ENCODE peak calls at places on chromosomes 2 and 18, in four cellular contexts. N, U, W and C are unnamed samples.

GRCh38 chr18:55950379-55951166 is 362.6 kb upstream of the TCF4 start:
- DNase-seq in N (no peak), U (no peak), W (no peak), C (no peak)

GRCh38 chr2:64104944-64105343 is 39.3 kb downstream of the PELI1 start:
- DNase-seq in N (no peak), U (no peak), W (no peak), C (no peak)

GRCh38 chr18:13541621-13542519 is 184.5 kb downstream of the FAM210A start:
- DNase-seq in N (peak), U (no peak), W (peak), C (no peak)

GRCh38 chr2:220396287-220396686 is 768.9 kb downstream of the SLC4A3 start:
- DNase-seq in N (no peak), U (no peak), W (no peak), C (no peak)

GRCh38 chr18:54765636-54766035 is 62.6 kb upstream of the RAB27B start:
- DNase-seq in N (no peak), U (no peak), W (no peak), C (no peak)

GRCh38 chr18:5729983-5730699 is 165.2 kb downstream of the TMEM200C start:
- DNase-seq in N (peak), U (no peak), W (no peak), C (peak)

GRCh38 chr2:74379851-74380789 is at the start of gene DCTN1:
- DNase-seq in N (peak), U (no peak), W (peak), C (no peak)

GRCh38 chr18:41955688-41956087 is 654 bp downstream of the PIK3C3 start:
- DNase-seq in N (no peak), U (no peak), W (no peak), C (no peak)

GRCh38 chr2:28437142-28437835 is 44.6 kb downstream of the FOSL2 start:
- DNase-seq in N (peak), U (peak), W (no peak), C (no peak)

GRCh38 chr2:73006969-73007710 is 64.4 kb downstream of the SFXN5 start:
- DNase-seq in N (no peak), U (no peak), W (no peak), C (no peak)

GRCh38 chr18:30623401-30624065 is 419.0 kb downstream of the DSC3 start:
- DNase-seq in N (no peak), U (no peak), W (no peak), C (no peak)

GRCh38 chr2:191878576-191879298 is 31.8 kb upstream of the CAVIN2 start:
- DNase-seq in N (no peak), U (no peak), W (peak), C (no peak)

GRCh38 chr2:63050186-63050915 is at the start of gene OTX1:
- DNase-seq in N (peak), U (peak), W (peak), C (no peak)

GRCh38 chr2:112626604-112627059 is 19.1 kb upstream of the SLC20A1 start:
- DNase-seq in N (peak), U (peak), W (peak), C (peak)

GRCh38 chr18:77052656-77053309 is 79.8 kb downstream of the MBP start:
- DNase-seq in N (no peak), U (no peak), W (no peak), C (no peak)

GRCh38 chr2:238162171-238162515 is 3.4 kb downstream of the ERFE start:
- DNase-seq in N (no peak), U (no peak), W (no peak), C (no peak)

GRCh38 chr18:72541871-72542690 is 2.1 kb downstream of the CBLN2 start:
- DNase-seq in N (no peak), U (no peak), W (no peak), C (peak)

GRCh38 chr2:234329202-234329930 is 167.5 kb downstream of the ARL4C start:
- DNase-seq in N (no peak), U (no peak), W (no peak), C (no peak)

GRCh38 chr2:72961036-72961720 is 43.9 kb downstream of the EMX1 start:
- DNase-seq in N (no peak), U (no peak), W (no peak), C (no peak)

GRCh38 chr2:37573818-37574388 is 97.5 kb downstream of the CDC42EP3 start:
- DNase-seq in N (no peak), U (no peak), W (no peak), C (no peak)

GRCh38 chr18:25231327-25231691 is 120.7 kb downstream of the ZNF521 start:
- DNase-seq in N (no peak), U (no peak), W (no peak), C (no peak)

GRCh38 chr2:58266211-58266610 is 25.1 kb upstream of the FANCL start:
- DNase-seq in N (no peak), U (no peak), W (no peak), C (no peak)

GRCh38 chr2:55883339-55883738 is 40.2 kb downstream of the EFEMP1 start:
- DNase-seq in N (no peak), U (no peak), W (no peak), C (no peak)

GRCh38 chr18:47881752-47882455 is 48.6 kb downstream of the SMAD2 start:
- DNase-seq in N (no peak), U (no peak), W (peak), C (no peak)

GRCh38 chr2:200665626-200666453 is 80.0 kb downstream of the AOX1 start:
- DNase-seq in N (no peak), U (no peak), W (no peak), C (no peak)

DNA sequence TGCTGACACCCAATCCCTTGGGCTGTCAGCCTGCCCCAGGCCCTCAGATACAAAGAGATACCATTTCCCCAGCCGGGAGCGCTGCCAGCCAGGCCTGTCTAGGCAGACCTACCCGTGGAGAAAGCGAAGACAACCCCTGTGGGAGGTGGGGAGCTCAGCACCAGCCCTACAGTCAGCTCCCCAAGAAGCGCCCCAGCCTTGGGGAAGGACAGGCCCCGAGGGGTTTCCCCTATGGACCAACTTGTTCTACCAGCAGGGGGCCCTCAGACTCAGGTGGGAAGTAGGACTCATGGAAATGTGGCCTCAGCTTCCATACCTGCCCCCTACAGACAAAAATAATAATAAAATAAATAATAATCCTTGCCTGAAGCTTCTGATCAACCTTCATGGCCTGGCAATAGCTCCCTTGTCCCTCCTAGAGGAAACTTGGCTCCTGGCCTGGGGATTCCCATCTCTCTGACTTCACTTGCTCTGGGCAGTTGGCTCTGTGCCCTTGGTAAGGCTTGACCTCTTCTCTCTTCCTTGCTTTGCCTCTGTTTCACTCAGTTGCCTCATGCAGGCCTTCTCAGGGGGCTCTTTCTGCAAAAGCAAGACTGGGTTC is 7.0 kb downstream of the SLC35F6 start:
- DNase-seq in N (peak), U (no peak), W (peak), C (peak)
- H3K27ac ChIP-seq in N (peak), U (peak), W (peak), C (peak)

GRCh38 chr2:160425794-160426193 is 67.8 kb downstream of the RBMS1 start:
- DNase-seq in N (no peak), U (no peak), W (no peak), C (no peak)
- H3K4me3 ChIP-seq in N (no peak), U (no peak), W (no peak), C (no peak)

GRCh38 chr2:202681688-202682205 is 47.0 kb downstream of the FAM117B start:
- DNase-seq in N (peak), U (no peak), W (no peak), C (no peak)

GRCh38 chr2:202679980-202680379 is 45.2 kb downstream of the FAM117B start:
- DNase-seq in N (no peak), U (no peak), W (no peak), C (no peak)

GRCh38 chr2:202682274-202682673 is 47.5 kb downstream of the FAM117B start:
- DNase-seq in N (no peak), U (no peak), W (no peak), C (no peak)

DNA sequence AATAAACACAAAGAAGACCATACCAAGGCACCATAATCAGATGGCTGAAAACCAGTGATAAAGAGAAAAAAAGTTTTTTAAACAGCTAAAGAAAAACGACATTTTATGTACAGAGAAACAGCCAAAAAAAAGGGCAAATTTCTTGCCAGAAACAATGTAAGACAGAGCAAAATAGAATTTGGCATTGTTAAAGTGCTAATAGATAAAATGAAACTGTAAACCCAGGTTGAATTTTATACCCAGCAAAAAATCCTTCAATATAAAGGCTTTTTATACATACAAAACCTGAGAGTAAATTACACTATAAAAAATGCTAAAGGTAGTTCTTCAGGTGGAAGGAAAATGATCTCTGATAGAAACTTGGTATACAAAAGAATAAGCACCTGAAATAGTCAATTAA is 45.7 kb downstream of the FAM117B start:
- DNase-seq in N (no peak), U (no peak), W (no peak), C (no peak)
- TF ChIP-seq POLR2A in N (no peak), U (no peak), W (no peak), C (no peak)

GRCh38 chr2:16628316-16628715 is 37.3 kb downstream of the CYRIA start:
- DNase-seq in N (no peak), U (no peak), W (no peak), C (no peak)

GRCh38 chr2:16632615-16633014 is 33.0 kb downstream of the CYRIA start:
- DNase-seq in N (no peak), U (no peak), W (no peak), C (no peak)

GRCh38 chr2:16629770-16630169 is 35.9 kb downstream of the CYRIA start:
- DNase-seq in N (no peak), U (no peak), W (no peak), C (no peak)

GRCh38 chr2:16629044-16629443 is 36.6 kb downstream of the CYRIA start:
- DNase-seq in N (no peak), U (no peak), W (no peak), C (no peak)

GRCh38 chr2:16630463-16630862 is 35.2 kb downstream of the CYRIA start:
- DNase-seq in N (no peak), U (no peak), W (no peak), C (no peak)
- H3K27ac ChIP-seq in N (no peak), U (no peak), W (no peak), C (no peak)